ENCODE peak calls at places on chromosomes 6 and 20, in five cellular contexts. One of them, this sample, is unnamed.

GRCh38 chr6:17703256-17703694 is 3.5 kb downstream of the NUP153 start:
- DNase-seq in esophagus squamous epithelium: no peak
- DNase-seq in choroid plexus epithelial cell: peak; percentile 74
- DNase-seq in pancreas: no peak
- DNase-seq in BE2C: peak; percentile 60
- DNase-seq in this sample: no peak

GRCh38 chr20:11993886-11994466 is 76.3 kb downstream of the BTBD3 start:
- DNase-seq in esophagus squamous epithelium: no peak
- DNase-seq in choroid plexus epithelial cell: peak; percentile 10
- DNase-seq in pancreas: no peak
- DNase-seq in BE2C: no peak
- DNase-seq in this sample: no peak

GRCh38 chr20:62628691-62629090 is 13.6 kb upstream of the SLCO4A1 start:
- DNase-seq in esophagus squamous epithelium: no peak
- DNase-seq in choroid plexus epithelial cell: no peak
- DNase-seq in pancreas: no peak
- DNase-seq in BE2C: no peak
- DNase-seq in this sample: no peak

GRCh38 chr20:36344517-36345132 is 38.5 kb downstream of the DLGAP4 start:
- DNase-seq in esophagus squamous epithelium: no peak
- DNase-seq in choroid plexus epithelial cell: peak; percentile 63
- DNase-seq in pancreas: peak; percentile 66
- DNase-seq in BE2C: no peak
- DNase-seq in this sample: peak; percentile 9

GRCh38 chr6:146990821-146991798 is 213.1 kb upstream of the STXBP5 start:
- DNase-seq in esophagus squamous epithelium: no peak
- DNase-seq in choroid plexus epithelial cell: peak; percentile 81
- DNase-seq in pancreas: no peak
- DNase-seq in BE2C: no peak
- DNase-seq in this sample: no peak

GRCh38 chr6:34601706-34602105 is 45.6 kb upstream of the SPDEF start:
- DNase-seq in esophagus squamous epithelium: no peak
- DNase-seq in choroid plexus epithelial cell: no peak
- DNase-seq in pancreas: no peak
- DNase-seq in BE2C: no peak
- DNase-seq in this sample: no peak

GRCh38 chr6:42278131-42278853 is 60.6 kb upstream of the MRPS10 start:
- DNase-seq in esophagus squamous epithelium: no peak
- DNase-seq in choroid plexus epithelial cell: no peak
- DNase-seq in pancreas: no peak
- DNase-seq in BE2C: no peak
- DNase-seq in this sample: no peak

GRCh38 chr20:53406580-53406979 is 187.1 kb downstream of the ZNF217 start:
- DNase-seq in esophagus squamous epithelium: no peak
- DNase-seq in choroid plexus epithelial cell: no peak
- DNase-seq in pancreas: no peak
- DNase-seq in BE2C: no peak
- DNase-seq in this sample: no peak

GRCh38 chr6:33604941-33605854 is 15.9 kb upstream of the ITPR3 start:
- DNase-seq in esophagus squamous epithelium: no peak
- DNase-seq in choroid plexus epithelial cell: no peak
- DNase-seq in pancreas: no peak
- DNase-seq in BE2C: no peak
- DNase-seq in this sample: no peak

GRCh38 chr6:43012364-43012763 is 1.4 kb downstream of the MEA1 start:
- DNase-seq in esophagus squamous epithelium: no peak
- DNase-seq in choroid plexus epithelial cell: no peak
- DNase-seq in pancreas: no peak
- DNase-seq in BE2C: no peak
- DNase-seq in this sample: no peak

GRCh38 chr6:43125119-43125518 is 46.0 kb upstream of the SRF start:
- DNase-seq in esophagus squamous epithelium: no peak
- DNase-seq in choroid plexus epithelial cell: peak; percentile 86
- DNase-seq in pancreas: no peak
- DNase-seq in BE2C: peak; percentile 41
- DNase-seq in this sample: peak; percentile 89

GRCh38 chr6:37517411-37517812 is 17.7 kb upstream of the CCDC167 start:
- DNase-seq in esophagus squamous epithelium: no peak
- DNase-seq in choroid plexus epithelial cell: no peak
- DNase-seq in pancreas: no peak
- DNase-seq in BE2C: no peak
- DNase-seq in this sample: no peak

GRCh38 chr6:148563066-148563465 is 183.8 kb upstream of the UST start:
- DNase-seq in esophagus squamous epithelium: no peak
- DNase-seq in choroid plexus epithelial cell: no peak
- DNase-seq in pancreas: no peak
- DNase-seq in BE2C: no peak
- DNase-seq in this sample: no peak

GRCh38 chr6:108360919-108361311 is 66.1 kb downstream of the AFG1L start:
- DNase-seq in esophagus squamous epithelium: no peak
- DNase-seq in choroid plexus epithelial cell: no peak
- DNase-seq in pancreas: no peak
- DNase-seq in BE2C: no peak
- DNase-seq in this sample: no peak

GRCh38 chr6:17622144-17622543 is 22.0 kb downstream of the FAM8A1 start:
- DNase-seq in esophagus squamous epithelium: no peak
- DNase-seq in choroid plexus epithelial cell: no peak
- DNase-seq in pancreas: no peak
- DNase-seq in BE2C: no peak
- DNase-seq in this sample: no peak

GRCh38 chr6:41785689-41786450 is 1.6 kb upstream of the TOMM6 start:
- DNase-seq in esophagus squamous epithelium: no peak
- DNase-seq in choroid plexus epithelial cell: peak; percentile 15
- DNase-seq in pancreas: peak; percentile 29
- DNase-seq in BE2C: peak; percentile 38
- DNase-seq in this sample: no peak

GRCh38 chr6:53829698-53830221 is 35.0 kb downstream of the LRRC1 start:
- DNase-seq in esophagus squamous epithelium: no peak
- DNase-seq in choroid plexus epithelial cell: no peak
- DNase-seq in pancreas: no peak
- DNase-seq in BE2C: no peak
- DNase-seq in this sample: no peak

GRCh38 chr6:68059894-68060293 is 575.2 kb upstream of the ADGRB3 start:
- DNase-seq in esophagus squamous epithelium: no peak
- DNase-seq in choroid plexus epithelial cell: peak; percentile 22
- DNase-seq in pancreas: no peak
- DNase-seq in BE2C: no peak
- DNase-seq in this sample: no peak

GRCh38 chr6:44415424-44415823 is 27.9 kb downstream of the CDC5L start:
- DNase-seq in esophagus squamous epithelium: no peak
- DNase-seq in choroid plexus epithelial cell: no peak
- DNase-seq in pancreas: no peak
- DNase-seq in BE2C: no peak
- DNase-seq in this sample: no peak

GRCh38 chr6:168413856-168414255 is 27.1 kb upstream of the SMOC2 start:
- DNase-seq in esophagus squamous epithelium: no peak
- DNase-seq in choroid plexus epithelial cell: no peak
- DNase-seq in pancreas: no peak
- DNase-seq in BE2C: no peak
- DNase-seq in this sample: no peak

GRCh38 chr20:35187584-35188190 is 15.8 kb downstream of the PROCR start:
- DNase-seq in esophagus squamous epithelium: no peak
- DNase-seq in choroid plexus epithelial cell: no peak
- DNase-seq in pancreas: no peak
- DNase-seq in BE2C: no peak
- DNase-seq in this sample: no peak

GRCh38 chr6:111764238-111765182 is 108.7 kb downstream of the FYN start:
- DNase-seq in esophagus squamous epithelium: no peak
- DNase-seq in choroid plexus epithelial cell: no peak
- DNase-seq in pancreas: no peak
- DNase-seq in BE2C: no peak
- DNase-seq in this sample: no peak

GRCh38 chr20:35252037-35252461 is 25.6 kb downstream of the MMP24 start:
- DNase-seq in esophagus squamous epithelium: no peak
- DNase-seq in choroid plexus epithelial cell: no peak
- DNase-seq in pancreas: no peak
- DNase-seq in BE2C: no peak
- DNase-seq in this sample: no peak

GRCh38 chr6:155080876-155081845 is 86.0 kb downstream of the TIAM2 start:
- DNase-seq in esophagus squamous epithelium: no peak
- DNase-seq in choroid plexus epithelial cell: no peak
- DNase-seq in pancreas: no peak
- DNase-seq in BE2C: no peak
- DNase-seq in this sample: no peak

GRCh38 chr6:82862543-82862942 is 203.1 kb downstream of the UBE3D start:
- DNase-seq in esophagus squamous epithelium: no peak
- DNase-seq in choroid plexus epithelial cell: peak; percentile 70
- DNase-seq in pancreas: no peak
- DNase-seq in BE2C: no peak
- DNase-seq in this sample: peak; percentile 80

GRCh38 chr6:43570876-43571441 is 4.9 kb downstream of the XPO5 start:
- DNase-seq in esophagus squamous epithelium: no peak
- DNase-seq in choroid plexus epithelial cell: peak; percentile 68
- DNase-seq in pancreas: no peak
- DNase-seq in BE2C: no peak
- DNase-seq in this sample: no peak

GRCh38 chr6:137216875-137217553 is 2.2 kb downstream of the IFNGR1 start:
- DNase-seq in esophagus squamous epithelium: no peak
- DNase-seq in choroid plexus epithelial cell: no peak
- DNase-seq in pancreas: no peak
- DNase-seq in BE2C: no peak
- DNase-seq in this sample: no peak

DNA sequence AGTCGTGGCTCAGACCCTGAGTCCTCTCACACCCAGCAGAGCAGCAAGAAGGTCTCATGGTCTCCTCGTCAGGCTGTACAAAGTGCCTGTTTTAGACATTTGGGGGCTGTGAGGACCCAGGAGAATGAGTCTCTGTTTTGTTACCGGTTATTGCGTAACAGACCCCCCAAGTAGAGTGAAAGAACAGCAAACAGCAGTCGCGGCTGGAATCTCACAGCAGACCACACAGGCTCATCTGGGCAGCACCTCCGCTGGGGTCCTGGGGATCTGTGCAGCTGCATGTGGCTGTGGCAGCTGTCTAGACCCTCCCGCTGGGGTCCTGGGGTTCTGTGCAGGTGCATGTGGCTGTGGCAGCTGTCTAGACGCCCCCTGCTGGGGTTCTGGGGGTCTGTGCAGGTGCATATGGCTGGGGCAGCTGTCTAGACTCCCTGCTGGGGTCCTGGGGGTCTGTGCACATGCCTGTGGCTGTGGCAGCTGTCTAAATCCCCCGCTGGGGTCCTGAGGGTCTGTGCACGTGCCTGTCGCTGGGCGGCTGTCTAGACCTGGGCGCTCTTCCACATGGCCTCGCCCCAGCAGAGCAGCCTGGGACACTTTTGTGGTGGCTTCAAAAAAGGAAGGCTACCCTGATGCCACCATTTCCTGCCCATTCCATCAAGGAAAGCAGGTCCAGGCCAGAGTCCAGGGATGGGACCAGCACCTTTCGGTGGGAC is 24.7 kb downstream of the ENTPD6 start:
- DNase-seq in esophagus squamous epithelium: no peak
- DNase-seq in choroid plexus epithelial cell: peak; percentile 75
- DNase-seq in pancreas: no peak
- DNase-seq in BE2C: peak; percentile 40
- DNase-seq in this sample: no peak
- TF ChIP-seq CTCF in esophagus squamous epithelium: no peak
- TF ChIP-seq CTCF in choroid plexus epithelial cell: peak; percentile 26
- TF ChIP-seq CTCF in pancreas: no peak
- TF ChIP-seq CTCF in BE2C: peak; percentile 46
- TF ChIP-seq CTCF in this sample: peak; percentile 47

DNA sequence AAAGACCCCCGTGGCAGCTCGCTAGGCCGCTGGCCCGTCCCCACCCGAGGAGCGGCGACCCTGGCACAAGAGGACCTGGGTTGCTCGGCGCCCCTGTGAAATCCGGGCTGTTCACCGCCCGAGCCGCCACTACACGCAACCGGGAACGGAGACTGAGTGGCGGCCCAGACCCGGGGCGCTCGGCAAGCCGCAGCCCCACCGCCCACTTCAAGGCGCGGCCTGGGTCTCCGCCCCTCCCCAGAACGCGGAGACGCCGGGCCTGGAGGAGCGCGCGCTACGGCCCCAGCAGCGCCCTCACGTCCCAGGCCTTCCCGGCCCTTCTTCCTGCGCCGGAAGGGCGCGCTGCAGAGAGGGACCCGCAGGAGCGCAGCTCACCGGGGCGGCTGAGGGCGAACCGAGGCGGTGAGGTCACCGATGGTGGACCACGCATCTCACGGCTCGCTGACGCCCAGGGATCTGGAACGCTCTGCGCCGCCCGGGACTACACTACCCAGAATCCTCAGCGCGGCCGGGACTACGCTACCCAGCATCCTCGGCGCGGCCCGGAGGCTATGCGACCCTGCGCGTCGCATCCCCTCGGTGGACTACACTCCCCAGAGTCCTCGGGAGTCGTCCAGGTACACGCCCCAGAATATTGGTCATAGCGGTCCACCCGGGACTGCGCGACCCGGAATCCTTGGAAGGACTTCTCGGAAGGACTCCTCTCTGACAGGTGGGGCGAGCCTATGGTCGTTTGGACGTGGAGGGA is at the start of gene ZNF337:
- DNase-seq in esophagus squamous epithelium: peak; percentile 64
- DNase-seq in choroid plexus epithelial cell: peak; percentile 96
- DNase-seq in pancreas: peak; percentile 96
- DNase-seq in BE2C: peak; percentile 96
- DNase-seq in this sample: peak; percentile 64
- TF ChIP-seq CTCF in esophagus squamous epithelium: peak; percentile 4
- TF ChIP-seq CTCF in choroid plexus epithelial cell: peak; percentile 25
- TF ChIP-seq CTCF in pancreas: no peak
- TF ChIP-seq CTCF in BE2C: no peak
- TF ChIP-seq CTCF in this sample: peak; percentile 30

GRCh38 chr20:51767018-51767866 is 948 bp downstream of the ATP9A start:
- DNase-seq in esophagus squamous epithelium: no peak
- DNase-seq in choroid plexus epithelial cell: no peak
- DNase-seq in pancreas: peak; percentile 93
- DNase-seq in BE2C: peak; percentile 52
- DNase-seq in this sample: no peak
- TF ChIP-seq CTCF in esophagus squamous epithelium: peak; percentile 27
- TF ChIP-seq CTCF in choroid plexus epithelial cell: peak; percentile 39
- TF ChIP-seq CTCF in pancreas: no peak
- TF ChIP-seq CTCF in BE2C: peak; percentile 29
- TF ChIP-seq CTCF in this sample: peak; percentile 49

DNA sequence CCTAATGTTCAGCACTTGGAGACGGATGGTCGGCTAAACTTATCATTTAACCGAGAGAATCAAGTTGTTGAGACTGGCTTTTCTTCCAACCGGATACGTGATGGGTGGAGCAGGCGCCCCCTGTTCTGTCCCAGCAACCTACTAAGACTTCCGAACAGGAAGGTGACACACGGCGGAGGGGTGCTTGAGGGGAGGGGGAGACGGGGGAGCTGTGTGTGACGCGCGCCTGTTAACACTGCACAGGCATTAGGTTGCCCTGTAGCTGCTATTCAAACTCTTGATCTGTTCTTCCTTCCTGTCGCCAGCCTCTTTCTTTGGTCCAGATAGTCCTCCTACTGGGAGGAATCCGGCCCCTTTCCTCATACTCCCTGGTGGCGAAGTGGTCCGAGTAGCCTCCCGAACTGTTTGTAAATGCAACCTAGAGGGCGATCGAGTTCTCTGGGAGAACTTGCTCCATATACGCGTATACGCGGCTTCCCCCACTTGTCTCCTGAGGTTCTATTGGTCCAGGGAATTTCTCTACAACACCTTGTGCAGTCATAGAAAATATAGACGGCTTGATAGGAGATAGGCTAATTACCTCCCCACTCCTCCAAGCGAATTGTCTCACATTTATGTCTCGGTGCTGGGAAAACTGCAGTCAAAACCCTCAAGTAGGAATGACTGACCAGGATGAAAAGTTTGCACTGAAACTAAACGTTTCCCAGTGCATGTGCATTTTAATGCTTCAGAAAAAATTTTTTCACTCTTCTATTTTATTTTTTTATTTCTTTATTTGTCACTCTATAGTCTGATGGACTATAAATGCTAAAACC is 126.0 kb upstream of the SLC2A12 start:
- DNase-seq in esophagus squamous epithelium: peak; percentile 44
- DNase-seq in choroid plexus epithelial cell: peak; percentile 97
- DNase-seq in pancreas: peak; percentile 68
- DNase-seq in BE2C: peak; percentile 87
- DNase-seq in this sample: peak; percentile 87
- TF ChIP-seq CTCF in esophagus squamous epithelium: peak; percentile 72
- TF ChIP-seq CTCF in choroid plexus epithelial cell: peak; percentile 95
- TF ChIP-seq CTCF in pancreas: peak; percentile 53
- TF ChIP-seq CTCF in BE2C: peak; percentile 91
- TF ChIP-seq CTCF in this sample: peak; percentile 80